ENCODE peak calls at places on chromosomes 3 and 15, in nine cellular contexts. Q, B, K, V, U, M, F, E and I are unnamed samples.

GRCh38 chr3:55481918-55482495 is 5.1 kb downstream of the WNT5A start:
- DNase-seq in F (no peak), E (peak; percentile 27), K (no peak), U (no peak), Q (peak; percentile 60), V (peak; percentile 78), M (no peak), B (peak; percentile 40), I (no peak)

GRCh38 chr3:183385698-183386590 is 42.5 kb downstream of the MCF2L2 start:
- DNase-seq in M (no peak), U (peak; percentile 48), B (peak; percentile 84), E (peak; percentile 69), V (peak; percentile 81), F (no peak), Q (no peak), K (no peak), I (peak; percentile 62)

GRCh38 chr3:150925751-150926201 is 20.5 kb upstream of the MINDY4B start:
- DNase-seq in E (peak; percentile 49), K (no peak), F (no peak), V (peak; percentile 25), M (peak; percentile 85), B (peak; percentile 27), Q (peak; percentile 46), U (peak; percentile 65), I (peak; percentile 83)

GRCh38 chr3:127754411-127755304 is 67.7 kb downstream of the MGLL start:
- DNase-seq in M (peak; percentile 72), F (no peak), E (no peak), U (no peak), V (no peak), Q (no peak), B (no peak), K (peak; percentile 84), I (no peak)

GRCh38 chr3:65532164-65532563 is 506.6 kb downstream of the MAGI1 start:
- DNase-seq in V (no peak), F (no peak), U (no peak), K (no peak), M (no peak), E (no peak), Q (no peak), B (no peak), I (no peak)

GRCh38 chr15:65033659-65034269 is 4.3 kb upstream of the MTFMT start:
- DNase-seq in B (peak; percentile 60), Q (no peak), E (no peak), K (no peak), U (peak; percentile 61), M (no peak), F (no peak), V (peak; percentile 71), I (peak; percentile 73)

GRCh38 chr3:38327335-38328009 is 19.1 kb upstream of the XYLB start:
- DNase-seq in B (peak; percentile 46), E (no peak), F (no peak), V (peak; percentile 50), U (no peak), K (no peak), Q (no peak), M (no peak), I (no peak)

GRCh38 chr3:111610612-111611054 is 15.5 kb upstream of the ZBED2 start:
- DNase-seq in V (no peak), B (no peak), M (no peak), K (no peak), E (no peak), Q (no peak), U (no peak), F (no peak), I (no peak)

GRCh38 chr15:31200735-31201151 is 99.2 kb upstream of the TRPM1 start:
- DNase-seq in E (peak; percentile 41), B (peak; percentile 90), K (no peak), M (peak; percentile 83), U (peak; percentile 74), F (peak; percentile 67), Q (peak; percentile 81), V (peak; percentile 51), I (no peak)

GRCh38 chr3:52062499-52062898 is 6.1 kb upstream of the DUSP7 start:
- DNase-seq in F (no peak), K (peak; percentile 42), V (peak; percentile 86), M (no peak), U (no peak), E (no peak), B (peak; percentile 83), Q (peak; percentile 69), I (no peak)

GRCh38 chr3:154170300-154170699 is 49.1 kb downstream of the ARHGEF26 start:
- DNase-seq in M (no peak), K (no peak), E (no peak), B (no peak), Q (no peak), U (no peak), V (no peak), F (no peak), I (no peak)

DNA sequence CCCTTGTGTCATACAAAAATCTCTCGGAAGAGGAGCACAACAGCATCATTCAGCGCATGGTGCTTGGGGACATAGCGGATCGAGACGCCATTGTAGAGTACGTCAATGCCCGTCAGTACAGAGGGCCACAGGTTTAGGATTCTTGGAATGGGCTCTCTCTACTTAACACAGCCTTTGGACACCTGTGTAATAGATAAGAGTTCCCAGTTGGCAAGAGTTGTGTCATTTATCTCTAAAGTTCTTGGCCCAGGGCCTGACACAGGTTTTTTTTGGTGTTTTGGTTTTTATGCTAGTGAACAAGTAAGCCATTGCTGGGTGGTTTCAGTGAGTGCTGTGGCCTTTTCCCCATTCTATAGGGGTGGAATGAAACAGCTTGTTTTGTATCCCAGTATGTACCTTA is 54.1 kb downstream of the SNRK start:
- DNase-seq in M (no peak), Q (no peak), K (no peak), B (no peak), V (no peak), U (no peak), E (peak; percentile 62), F (no peak), I (no peak)
- H3K36me3 ChIP-seq in M (peaks cover 100% of the 10 kb centered on the region), Q (peaks cover 14% of the 10 kb centered on the region), K (peaks cover 5% of the 10 kb centered on the region), B (peaks cover 12% of the 10 kb centered on the region), V (peaks cover 41% of the 10 kb centered on the region), U (no peaks in the 10 kb centered on the region), E (no peaks in the 10 kb centered on the region), F (peaks cover 11% of the 10 kb centered on the region), I (peaks cover 15% of the 10 kb centered on the region)

DNA sequence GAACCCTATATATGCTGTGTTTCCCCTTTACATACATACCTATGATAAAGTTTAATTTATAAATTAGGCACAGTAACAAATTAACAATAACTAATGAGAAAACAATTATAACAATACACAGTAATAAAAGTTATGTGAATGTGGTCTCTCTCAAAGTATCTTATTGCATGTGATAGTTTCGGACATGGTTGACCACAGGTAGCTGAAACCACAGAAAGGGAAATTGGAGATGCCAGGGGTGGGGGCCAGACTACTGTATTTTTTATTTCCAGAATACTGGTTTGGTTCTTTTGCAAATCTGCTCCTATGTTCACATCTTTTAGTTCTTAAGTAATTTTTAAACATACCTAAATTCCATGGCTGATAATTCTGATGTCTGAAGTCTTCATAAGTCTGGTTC is 40.7 kb downstream of the PTH1R start:
- DNase-seq in B (no peak), U (no peak), E (no peak), M (no peak), K (no peak), V (no peak), F (no peak), Q (no peak), I (no peak)
- H3K36me3 ChIP-seq in B (peaks cover 23% of the 10 kb centered on the region), U (peaks cover 8% of the 10 kb centered on the region), E (no peaks in the 10 kb centered on the region), M (peaks cover 71% of the 10 kb centered on the region), K (peaks cover 29% of the 10 kb centered on the region), V (peaks cover 44% of the 10 kb centered on the region), F (no peaks in the 10 kb centered on the region), Q (peaks cover 2% of the 10 kb centered on the region), I (peaks cover 50% of the 10 kb centered on the region)

DNA sequence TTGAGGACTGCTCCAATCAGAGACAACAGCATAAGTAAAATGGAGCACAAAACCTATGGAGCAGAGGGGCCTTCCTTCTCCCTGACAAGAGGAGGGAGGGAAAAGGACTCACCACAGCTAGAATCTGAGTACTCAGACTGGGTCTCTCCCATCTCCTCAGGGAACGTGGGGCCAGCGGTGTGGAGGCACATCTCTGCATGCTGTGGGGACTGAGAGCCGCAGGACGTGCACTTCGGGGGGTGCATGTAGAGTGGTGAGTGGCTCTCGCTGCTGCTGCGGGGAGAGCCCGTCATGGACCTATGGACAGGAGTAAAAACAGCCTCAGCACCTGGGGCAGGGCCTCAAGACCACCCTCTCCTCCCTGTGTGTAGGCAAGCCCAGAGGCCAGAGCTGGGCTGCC is 17.0 kb downstream of the BCL6 start:
- DNase-seq in B (no peak), K (no peak), M (no peak), E (no peak), V (no peak), F (no peak), U (no peak), Q (no peak), I (no peak)
- H3K36me3 ChIP-seq in B (peaks cover 3% of the 10 kb centered on the region), K (no peaks in the 10 kb centered on the region), M (peaks cover 100% of the 10 kb centered on the region), E (peaks cover 33% of the 10 kb centered on the region), V (peaks cover 63% of the 10 kb centered on the region), F (peaks cover 36% of the 10 kb centered on the region), U (peaks cover 17% of the 10 kb centered on the region), Q (peaks cover 24% of the 10 kb centered on the region), I (peaks cover 5% of the 10 kb centered on the region)

DNA sequence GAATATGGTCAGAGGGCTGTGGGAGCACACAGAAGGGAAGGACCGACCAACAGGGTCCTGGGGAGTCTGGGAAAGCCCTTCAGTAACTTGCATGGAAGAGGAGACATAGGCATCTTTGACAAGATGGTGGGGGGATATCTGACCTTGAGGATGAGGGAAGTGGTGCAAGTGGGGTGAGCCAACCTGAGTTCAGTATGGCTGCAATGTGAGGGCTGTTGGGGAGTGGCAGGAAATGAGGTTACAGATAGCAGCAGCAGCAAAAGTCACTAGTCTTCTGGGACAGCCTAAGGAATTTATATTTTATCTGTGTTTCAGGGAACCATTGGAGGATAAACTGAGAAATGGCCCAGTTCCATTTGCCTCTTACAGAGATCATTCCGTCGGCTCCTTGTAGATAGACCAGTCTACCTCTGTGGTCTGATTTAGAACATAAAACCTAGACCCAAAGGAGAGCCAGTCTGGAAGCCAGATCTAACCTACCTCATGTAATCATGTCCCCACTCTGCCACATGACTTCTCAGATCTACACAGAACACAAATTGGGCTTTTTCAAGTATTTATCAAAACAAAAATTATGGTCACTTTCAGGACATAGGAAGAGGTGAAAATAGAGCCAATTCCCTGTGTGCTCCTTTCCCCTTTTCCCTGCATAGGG is 75.6 kb downstream of the ST6GAL1 start:
- DNase-seq in V (no peak), Q (no peak), M (no peak), K (no peak), U (no peak), F (no peak), B (no peak), E (no peak), I (no peak)
- H3K36me3 ChIP-seq in V (peaks cover 3% of the 10 kb centered on the region), Q (no peaks in the 10 kb centered on the region), M (peaks cover 48% of the 10 kb centered on the region), K (no peaks in the 10 kb centered on the region), U (no peaks in the 10 kb centered on the region), F (no peaks in the 10 kb centered on the region), B (no peaks in the 10 kb centered on the region), E (no peaks in the 10 kb centered on the region), I (peaks cover 9% of the 10 kb centered on the region)

GRCh38 chr15:82566690-82567089 is 26.4 kb upstream of the RPS17 start:
- DNase-seq in U (peak; percentile 40), K (no peak), E (no peak), B (peak; percentile 11), V (peak; percentile 28), Q (no peak), M (no peak), F (no peak), I (no peak)
- H3K36me3 ChIP-seq in U (no peaks in the 10 kb centered on the region), K (no peaks in the 10 kb centered on the region), E (no peaks in the 10 kb centered on the region), B (no peaks in the 10 kb centered on the region), V (no peaks in the 10 kb centered on the region), Q (no peaks in the 10 kb centered on the region), M (no peaks in the 10 kb centered on the region), F (no peaks in the 10 kb centered on the region), I (no peaks in the 10 kb centered on the region)